ENCODE peak calls at places on chromosomes 13 and 19, in nine cellular contexts. S is gastrocnemius medialis, H is IMR-90, A is right lobe of liver, B is NB4, N is tibial nerve, D is HCT116, G is heart left ventricle, V is vagina. L is an unnamed sample.
A peak's percentile ranks its signal among the peaks of the same experiment; 100 is the strongest.

GRCh38 chr19:6791237-6791636 is 18.7 kb downstream of the VAV1 start:
- DNase-seq in S (no peak), H (no peak), A (no peak), B (peak; percentile 4), N (no peak), D (no peak), G (no peak), V (no peak), L (no peak)

GRCh38 chr19:29645911-29646310 is 19.4 kb upstream of the PLEKHF1 start:
- DNase-seq in S (peak; percentile 34), H (peak; percentile 34), A (no peak), B (peak; percentile 49), N (no peak), D (no peak), G (peak; percentile 60), V (no peak), L (no peak)

GRCh38 chr13:74206061-74206561 is 71.9 kb upstream of the KLF12 start:
- DNase-seq in S (no peak), H (peak; percentile 92), A (no peak), B (no peak), N (no peak), D (no peak), G (no peak), V (no peak), L (no peak)

GRCh38 chr13:47484564-47484963 is 516.5 kb downstream of the SUCLA2 start:
- DNase-seq in S (no peak), H (peak; percentile 89), A (no peak), B (peak; percentile 5), N (no peak), D (no peak), G (no peak), V (no peak), L (no peak)

GRCh38 chr19:36061367-36061766 is 6.7 kb downstream of the WDR62 start:
- DNase-seq in S (no peak), H (no peak), A (no peak), B (no peak), N (no peak), D (no peak), G (no peak), V (no peak), L (no peak)

GRCh38 chr19:55703790-55704215 is 28.8 kb downstream of the EPN1 start:
- DNase-seq in S (no peak), H (no peak), A (peak; percentile 62), B (peak; percentile 16), N (peak; percentile 10), D (peak; percentile 4), G (peak; percentile 77), V (no peak), L (peak; percentile 67)

GRCh38 chr19:45645068-45645630 is 6.0 kb upstream of the EML2 start:
- DNase-seq in S (no peak), H (no peak), A (no peak), B (peak; percentile 4), N (no peak), D (no peak), G (no peak), V (no peak), L (no peak)

GRCh38 chr13:61086052-61086451 is 329.6 kb downstream of the PCDH20 start:
- DNase-seq in S (no peak), H (no peak), A (no peak), B (no peak), N (no peak), D (no peak), G (no peak), V (no peak), L (no peak)

GRCh38 chr19:7395793-7396192 is 47.1 kb downstream of the ARHGEF18 start:
- DNase-seq in S (no peak), H (no peak), A (no peak), B (no peak), N (no peak), D (no peak), G (no peak), V (no peak), L (no peak)

GRCh38 chr13:109517516-109517915 is 268.9 kb downstream of the IRS2 start:
- DNase-seq in S (no peak), H (no peak), A (no peak), B (no peak), N (no peak), D (no peak), G (no peak), V (no peak), L (no peak)

GRCh38 chr19:10812902-10813404 is 23.1 kb downstream of the TMED1 start:
- DNase-seq in S (peak; percentile 44), H (peak; percentile 97), A (no peak), B (peak; percentile 94), N (peak; percentile 38), D (no peak), G (no peak), V (no peak), L (peak; percentile 89)

GRCh38 chr13:21812192-21812626 is 141.3 kb downstream of the FGF9 start:
- DNase-seq in S (no peak), H (no peak), A (no peak), B (no peak), N (no peak), D (no peak), G (no peak), V (no peak), L (no peak)

GRCh38 chr13:66657165-66657895 is 572.8 kb downstream of the PCDH9 start:
- DNase-seq in S (peak; percentile 15), H (peak; percentile 98), A (no peak), B (no peak), N (peak; percentile 8), D (peak; percentile 70), G (peak; percentile 66), V (no peak), L (no peak)

GRCh38 chr13:41547253-41548000 is 90.1 kb downstream of the RGCC start:
- DNase-seq in S (peak; percentile 49), H (no peak), A (no peak), B (no peak), N (peak; percentile 26), D (no peak), G (peak; percentile 74), V (no peak), L (no peak)

GRCh38 chr19:14497347-14497921 is 1.5 kb upstream of the GIPC1 start:
- DNase-seq in S (peak; percentile 33), H (no peak), A (peak; percentile 84), B (no peak), N (no peak), D (no peak), G (no peak), V (no peak), L (no peak)
- TF ChIP-seq POLR2A in S (no peak), H (no peak), A (no peak), B (no peak), N (no peak), D (no peak), G (no peak), V (no peak), L (no peak)

DNA sequence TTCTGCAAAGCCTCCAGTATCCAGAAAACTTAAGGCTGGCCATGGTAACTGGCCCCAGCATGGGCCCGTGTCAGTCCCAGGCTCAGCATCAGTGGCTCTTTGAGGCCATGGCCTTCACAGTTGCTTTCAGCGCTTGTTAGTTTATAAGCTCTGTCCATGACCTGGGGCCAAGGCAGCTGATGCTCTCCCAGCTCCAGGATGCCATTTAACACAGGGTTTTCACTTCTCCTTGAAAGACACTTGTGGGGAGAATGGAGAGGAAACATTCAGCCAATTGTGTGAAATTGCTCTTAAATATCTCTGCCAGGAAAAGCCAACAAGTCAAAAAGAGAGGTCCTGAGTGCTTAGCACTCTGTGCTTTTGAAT is 321.3 kb downstream of the FOXO1 start:
- DNase-seq in S (peak; percentile 54), H (no peak), A (no peak), B (no peak), N (no peak), D (no peak), G (no peak), V (peak; percentile 69), L (no peak)
- TF ChIP-seq POLR2A in S (no peak), H (no peak), A (no peak), B (no peak), N (no peak), D (no peak), G (no peak), V (no peak), L (no peak)

GRCh38 chr19:5492813-5493409 is 37.7 kb downstream of the ZNRF4 start:
- DNase-seq in S (no peak), H (no peak), A (no peak), B (no peak), N (no peak), D (no peak), G (no peak), V (no peak), L (no peak)

GRCh38 chr19:5495792-5496191 is 40.6 kb downstream of the ZNRF4 start:
- DNase-seq in S (no peak), H (no peak), A (no peak), B (no peak), N (no peak), D (no peak), G (no peak), V (no peak), L (no peak)

GRCh38 chr19:5492281-5492812 is 37.1 kb downstream of the ZNRF4 start:
- DNase-seq in S (no peak), H (no peak), A (no peak), B (no peak), N (no peak), D (no peak), G (no peak), V (no peak), L (no peak)

GRCh38 chr19:5497297-5497696 is 42.1 kb downstream of the ZNRF4 start:
- DNase-seq in S (no peak), H (no peak), A (no peak), B (no peak), N (no peak), D (no peak), G (no peak), V (no peak), L (no peak)

DNA sequence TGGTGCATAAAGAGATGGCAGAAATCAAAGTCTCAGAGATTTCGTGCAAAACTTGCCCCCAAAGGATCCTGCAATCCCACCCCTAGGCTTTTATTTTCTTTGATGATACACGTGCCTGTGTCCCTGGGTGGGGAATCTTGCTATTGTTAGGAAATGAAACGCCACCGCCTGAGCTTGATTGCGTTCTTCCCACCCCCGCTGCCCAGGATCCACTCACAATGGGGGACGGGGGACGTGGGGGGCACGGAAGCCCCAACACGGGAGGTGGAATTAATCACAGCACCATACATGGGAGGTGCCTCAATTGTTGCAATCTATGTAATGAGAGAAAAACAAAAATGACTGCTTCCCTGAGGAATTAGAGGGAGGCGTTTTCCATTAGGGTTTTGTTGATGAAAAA is 39.6 kb downstream of the ZNRF4 start:
- DNase-seq in S (no peak), H (no peak), A (no peak), B (no peak), N (no peak), D (no peak), G (no peak), V (no peak), L (no peak)
- TF ChIP-seq POLR2A in S (no peak), H (no peak), A (no peak), B (no peak), N (no peak), D (no peak), G (no peak), V (no peak), L (no peak)

DNA sequence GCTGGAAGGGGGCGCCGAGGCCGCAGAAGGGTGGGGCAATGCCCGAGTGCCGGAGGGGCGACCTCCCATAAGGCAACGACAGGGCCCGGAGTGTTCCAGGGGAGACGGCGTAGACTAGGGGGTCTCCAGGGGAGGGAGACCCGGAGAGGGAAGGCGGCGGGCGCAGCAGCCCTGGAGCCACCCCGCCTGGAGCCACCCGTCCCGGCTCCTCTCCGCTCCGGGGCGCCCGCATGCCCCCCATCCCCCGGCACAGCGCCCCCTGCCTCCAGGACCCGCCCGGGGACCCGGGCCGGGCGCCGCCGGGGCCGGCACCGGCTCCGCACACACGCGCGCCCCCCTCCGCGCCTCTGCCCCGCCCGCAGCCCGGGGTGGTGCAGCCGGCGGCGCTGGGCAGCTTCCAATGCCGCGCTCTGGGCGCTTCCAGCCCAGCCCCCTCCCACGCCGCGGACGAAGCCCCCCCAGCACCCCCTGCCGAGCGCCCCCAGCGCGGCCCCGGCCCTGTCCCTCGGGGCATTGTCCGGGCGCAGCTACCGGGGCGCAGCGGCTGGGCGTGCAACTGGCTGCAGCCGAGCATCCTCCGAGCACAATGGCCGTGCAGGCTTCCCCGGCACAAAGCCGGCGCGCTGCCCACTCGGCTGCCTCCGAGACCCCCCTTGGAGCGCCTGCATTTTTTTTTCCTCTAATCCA is 519 bp downstream of the PTPRS start:
- DNase-seq in S (no peak), H (no peak), A (no peak), B (peak; percentile 32), N (no peak), D (no peak), G (no peak), V (no peak), L (no peak)
- TF ChIP-seq POLR2A in S (no peak), H (peak; percentile 6), A (no peak), B (no peak), N (no peak), D (no peak), G (no peak), V (no peak), L (no peak)

L was measured in H54.